ENCODE peak calls at places on chromosomes 3 and 15, in nine cellular contexts. One of them, this sample, is unnamed. For H3K27me3 and H3K36me3, the result is how much of the 10 kb centered on the place peaks cover.

GRCh38 chr3:72487946-72488735 is 360.1 kb downstream of the SHQ1 start:
- DNase-seq in ascending aorta: no peak
- DNase-seq in CD4-positive, CD25-positive, alpha-beta regulatory T cell: no peak
- DNase-seq in upper lobe of right lung: no peak
- DNase-seq in astrocyte: peak
- DNase-seq in neuronal stem cell: no peak
- DNase-seq in kidney epithelial cell: no peak
- DNase-seq in breast epithelium: no peak
- DNase-seq in endodermal cell: no peak
- DNase-seq in this sample: no peak

GRCh38 chr3:53375019-53375418 is 27.7 kb upstream of the DCP1A start:
- DNase-seq in ascending aorta: no peak
- DNase-seq in CD4-positive, CD25-positive, alpha-beta regulatory T cell: peak
- DNase-seq in upper lobe of right lung: peak
- DNase-seq in astrocyte: no peak
- DNase-seq in neuronal stem cell: peak
- DNase-seq in kidney epithelial cell: no peak
- DNase-seq in breast epithelium: peak
- DNase-seq in endodermal cell: peak
- DNase-seq in this sample: peak

GRCh38 chr3:116444099-116444700 is 1.1 kb downstream of the LSAMP start:
- DNase-seq in ascending aorta: no peak
- DNase-seq in CD4-positive, CD25-positive, alpha-beta regulatory T cell: no peak
- DNase-seq in upper lobe of right lung: no peak
- DNase-seq in astrocyte: peak
- DNase-seq in neuronal stem cell: no peak
- DNase-seq in kidney epithelial cell: no peak
- DNase-seq in breast epithelium: no peak
- DNase-seq in endodermal cell: no peak
- DNase-seq in this sample: no peak

GRCh38 chr3:185175370-185175987 is 22.6 kb upstream of the C3orf70 start:
- DNase-seq in ascending aorta: no peak
- DNase-seq in CD4-positive, CD25-positive, alpha-beta regulatory T cell: no peak
- DNase-seq in upper lobe of right lung: no peak
- DNase-seq in astrocyte: no peak
- DNase-seq in neuronal stem cell: no peak
- DNase-seq in kidney epithelial cell: no peak
- DNase-seq in breast epithelium: no peak
- DNase-seq in endodermal cell: peak
- DNase-seq in this sample: peak

GRCh38 chr3:65439641-65440040 is 599.1 kb downstream of the MAGI1 start:
- DNase-seq in ascending aorta: no peak
- DNase-seq in CD4-positive, CD25-positive, alpha-beta regulatory T cell: no peak
- DNase-seq in upper lobe of right lung: no peak
- DNase-seq in astrocyte: peak
- DNase-seq in neuronal stem cell: peak
- DNase-seq in kidney epithelial cell: peak
- DNase-seq in breast epithelium: peak
- DNase-seq in endodermal cell: peak
- DNase-seq in this sample: peak

GRCh38 chr3:99172736-99173657 is 271.5 kb upstream of the DCBLD2 start:
- DNase-seq in ascending aorta: no peak
- DNase-seq in CD4-positive, CD25-positive, alpha-beta regulatory T cell: peak
- DNase-seq in upper lobe of right lung: peak
- DNase-seq in astrocyte: peak
- DNase-seq in neuronal stem cell: peak
- DNase-seq in kidney epithelial cell: peak
- DNase-seq in breast epithelium: no peak
- DNase-seq in endodermal cell: peak
- DNase-seq in this sample: peak

GRCh38 chr3:138234401-138235179 is 47.5 kb downstream of the ARMC8 start:
- DNase-seq in ascending aorta: no peak
- DNase-seq in CD4-positive, CD25-positive, alpha-beta regulatory T cell: peak
- DNase-seq in upper lobe of right lung: no peak
- DNase-seq in astrocyte: peak
- DNase-seq in neuronal stem cell: no peak
- DNase-seq in kidney epithelial cell: no peak
- DNase-seq in breast epithelium: no peak
- DNase-seq in endodermal cell: no peak
- DNase-seq in this sample: no peak

GRCh38 chr3:129633751-129634481 is 27.4 kb upstream of the PLXND1 start:
- DNase-seq in ascending aorta: no peak
- DNase-seq in CD4-positive, CD25-positive, alpha-beta regulatory T cell: no peak
- DNase-seq in upper lobe of right lung: no peak
- DNase-seq in astrocyte: no peak
- DNase-seq in neuronal stem cell: no peak
- DNase-seq in kidney epithelial cell: no peak
- DNase-seq in breast epithelium: no peak
- DNase-seq in endodermal cell: peak
- DNase-seq in this sample: no peak

GRCh38 chr3:140160553-140160952 is 225.6 kb downstream of the CLSTN2 start:
- DNase-seq in ascending aorta: no peak
- DNase-seq in CD4-positive, CD25-positive, alpha-beta regulatory T cell: no peak
- DNase-seq in upper lobe of right lung: no peak
- DNase-seq in astrocyte: no peak
- DNase-seq in neuronal stem cell: no peak
- DNase-seq in kidney epithelial cell: no peak
- DNase-seq in breast epithelium: no peak
- DNase-seq in endodermal cell: no peak
- DNase-seq in this sample: no peak

DNA sequence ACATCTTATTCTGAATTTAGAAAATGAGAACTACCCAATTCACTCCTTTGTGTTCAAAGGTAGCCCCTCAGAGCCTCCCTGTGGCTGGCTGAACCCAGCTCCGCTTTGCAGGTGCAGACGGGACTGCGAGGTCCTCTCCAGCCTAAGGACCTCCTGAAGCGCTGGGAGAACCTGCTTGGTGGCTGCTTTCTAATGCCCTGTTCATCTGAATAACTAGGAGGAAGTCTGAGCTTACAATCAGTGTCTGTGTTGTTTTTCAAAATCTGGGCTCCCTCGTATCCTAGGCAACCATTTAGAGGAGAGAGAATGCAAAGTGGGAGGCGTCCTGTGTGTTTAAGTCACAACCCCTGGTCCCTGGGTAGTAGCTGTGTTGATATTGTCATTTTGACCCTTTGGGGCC is 99.8 kb downstream of the GABRG3 start:
- DNase-seq in ascending aorta: no peak
- DNase-seq in CD4-positive, CD25-positive, alpha-beta regulatory T cell: no peak
- DNase-seq in upper lobe of right lung: no peak
- DNase-seq in astrocyte: no peak
- DNase-seq in neuronal stem cell: no peak
- DNase-seq in kidney epithelial cell: no peak
- DNase-seq in breast epithelium: no peak
- DNase-seq in endodermal cell: no peak
- DNase-seq in this sample: no peak
- H3K27me3 ChIP-seq in ascending aorta: under half
- H3K27me3 ChIP-seq in CD4-positive, CD25-positive, alpha-beta regulatory T cell: under half
- H3K27me3 ChIP-seq in upper lobe of right lung: under half
- H3K27me3 ChIP-seq in astrocyte: under half
- H3K27me3 ChIP-seq in neuronal stem cell: under half
- H3K27me3 ChIP-seq in kidney epithelial cell: under half
- H3K27me3 ChIP-seq in breast epithelium: under half
- H3K27me3 ChIP-seq in endodermal cell: under half
- H3K27me3 ChIP-seq in this sample: under half

GRCh38 chr3:154473769-154474168 is 43.8 kb upstream of the GPR149 start:
- DNase-seq in ascending aorta: no peak
- DNase-seq in CD4-positive, CD25-positive, alpha-beta regulatory T cell: no peak
- DNase-seq in upper lobe of right lung: no peak
- DNase-seq in astrocyte: no peak
- DNase-seq in neuronal stem cell: no peak
- DNase-seq in kidney epithelial cell: no peak
- DNase-seq in breast epithelium: no peak
- DNase-seq in endodermal cell: no peak
- DNase-seq in this sample: no peak
- H3K36me3 ChIP-seq in ascending aorta: under half
- H3K36me3 ChIP-seq in CD4-positive, CD25-positive, alpha-beta regulatory T cell: under half
- H3K36me3 ChIP-seq in upper lobe of right lung: under half
- H3K36me3 ChIP-seq in astrocyte: under half
- H3K36me3 ChIP-seq in neuronal stem cell: under half
- H3K36me3 ChIP-seq in kidney epithelial cell: under half
- H3K36me3 ChIP-seq in breast epithelium: under half
- H3K36me3 ChIP-seq in endodermal cell: under half
- H3K36me3 ChIP-seq in this sample: under half

GRCh38 chr15:68427366-68427765 is 4.6 kb downstream of the ITGA11 start:
- DNase-seq in ascending aorta: no peak
- DNase-seq in CD4-positive, CD25-positive, alpha-beta regulatory T cell: no peak
- DNase-seq in upper lobe of right lung: no peak
- DNase-seq in astrocyte: peak
- DNase-seq in neuronal stem cell: no peak
- DNase-seq in kidney epithelial cell: no peak
- DNase-seq in breast epithelium: no peak
- DNase-seq in endodermal cell: peak
- DNase-seq in this sample: no peak

GRCh38 chr15:68430471-68431036 is 1.4 kb downstream of the ITGA11 start:
- DNase-seq in ascending aorta: no peak
- DNase-seq in CD4-positive, CD25-positive, alpha-beta regulatory T cell: no peak
- DNase-seq in upper lobe of right lung: no peak
- DNase-seq in astrocyte: no peak
- DNase-seq in neuronal stem cell: no peak
- DNase-seq in kidney epithelial cell: no peak
- DNase-seq in breast epithelium: no peak
- DNase-seq in endodermal cell: peak
- DNase-seq in this sample: no peak

GRCh38 chr15:68427961-68428360 is 4.0 kb downstream of the ITGA11 start:
- DNase-seq in ascending aorta: no peak
- DNase-seq in CD4-positive, CD25-positive, alpha-beta regulatory T cell: no peak
- DNase-seq in upper lobe of right lung: no peak
- DNase-seq in astrocyte: no peak
- DNase-seq in neuronal stem cell: no peak
- DNase-seq in kidney epithelial cell: no peak
- DNase-seq in breast epithelium: no peak
- DNase-seq in endodermal cell: peak
- DNase-seq in this sample: no peak

GRCh38 chr15:68429691-68430470 is 2.1 kb downstream of the ITGA11 start:
- DNase-seq in ascending aorta: no peak
- DNase-seq in CD4-positive, CD25-positive, alpha-beta regulatory T cell: no peak
- DNase-seq in upper lobe of right lung: no peak
- DNase-seq in astrocyte: peak
- DNase-seq in neuronal stem cell: no peak
- DNase-seq in kidney epithelial cell: no peak
- DNase-seq in breast epithelium: no peak
- DNase-seq in endodermal cell: peak
- DNase-seq in this sample: no peak

DNA sequence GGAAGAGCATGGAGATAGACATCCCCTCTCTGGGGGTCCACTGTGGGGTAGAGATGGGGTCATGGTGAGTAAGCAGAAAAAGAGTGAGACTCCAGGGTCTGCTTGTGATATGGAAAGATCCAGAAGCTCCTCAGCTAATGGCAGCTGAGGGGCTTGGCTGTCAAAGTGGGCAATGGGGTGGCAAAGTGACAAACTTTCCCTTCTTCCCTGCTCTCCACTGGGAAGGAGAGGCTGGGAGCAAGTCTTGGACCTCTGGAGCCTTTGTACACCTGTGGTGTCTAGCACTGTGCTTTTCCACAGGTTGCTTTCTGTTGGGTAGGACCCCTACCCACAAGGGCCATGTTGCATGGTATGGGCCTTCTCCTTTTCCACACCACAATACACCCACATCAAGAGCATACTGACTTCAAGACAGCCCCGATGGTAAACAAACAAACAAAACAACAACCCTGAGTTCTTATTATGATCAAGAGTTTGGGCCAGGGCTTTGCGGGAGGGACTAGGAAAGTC is 3.5 kb downstream of the ITGA11 start:
- DNase-seq in ascending aorta: no peak
- DNase-seq in CD4-positive, CD25-positive, alpha-beta regulatory T cell: no peak
- DNase-seq in upper lobe of right lung: no peak
- DNase-seq in astrocyte: no peak
- DNase-seq in neuronal stem cell: no peak
- DNase-seq in kidney epithelial cell: no peak
- DNase-seq in breast epithelium: no peak
- DNase-seq in endodermal cell: peak
- DNase-seq in this sample: no peak
- H3K27me3 ChIP-seq in ascending aorta: under half
- H3K27me3 ChIP-seq in CD4-positive, CD25-positive, alpha-beta regulatory T cell: under half
- H3K27me3 ChIP-seq in upper lobe of right lung: under half
- H3K27me3 ChIP-seq in astrocyte: under half
- H3K27me3 ChIP-seq in neuronal stem cell: half or more
- H3K27me3 ChIP-seq in kidney epithelial cell: under half
- H3K27me3 ChIP-seq in breast epithelium: under half
- H3K27me3 ChIP-seq in endodermal cell: half or more
- H3K27me3 ChIP-seq in this sample: under half

GRCh38 chr3:11413071-11413470 is 140.9 kb downstream of the ATG7 start:
- DNase-seq in ascending aorta: no peak
- DNase-seq in CD4-positive, CD25-positive, alpha-beta regulatory T cell: no peak
- DNase-seq in upper lobe of right lung: no peak
- DNase-seq in astrocyte: no peak
- DNase-seq in neuronal stem cell: no peak
- DNase-seq in kidney epithelial cell: no peak
- DNase-seq in breast epithelium: no peak
- DNase-seq in endodermal cell: no peak
- DNase-seq in this sample: no peak
- H3K36me3 ChIP-seq in ascending aorta: under half
- H3K36me3 ChIP-seq in CD4-positive, CD25-positive, alpha-beta regulatory T cell: under half
- H3K36me3 ChIP-seq in upper lobe of right lung: under half
- H3K36me3 ChIP-seq in astrocyte: under half
- H3K36me3 ChIP-seq in neuronal stem cell: under half
- H3K36me3 ChIP-seq in kidney epithelial cell: under half
- H3K36me3 ChIP-seq in breast epithelium: under half
- H3K36me3 ChIP-seq in endodermal cell: under half
- H3K36me3 ChIP-seq in this sample: under half

GRCh38 chr15:67821784-67822451 is 3.4 kb upstream of the SKOR1 start:
- DNase-seq in ascending aorta: no peak
- DNase-seq in CD4-positive, CD25-positive, alpha-beta regulatory T cell: no peak
- DNase-seq in upper lobe of right lung: no peak
- DNase-seq in astrocyte: no peak
- DNase-seq in neuronal stem cell: no peak
- DNase-seq in kidney epithelial cell: no peak
- DNase-seq in breast epithelium: no peak
- DNase-seq in endodermal cell: peak
- DNase-seq in this sample: no peak
- H3K27me3 ChIP-seq in ascending aorta: under half
- H3K27me3 ChIP-seq in CD4-positive, CD25-positive, alpha-beta regulatory T cell: under half
- H3K27me3 ChIP-seq in upper lobe of right lung: half or more
- H3K27me3 ChIP-seq in astrocyte: half or more
- H3K27me3 ChIP-seq in neuronal stem cell: half or more
- H3K27me3 ChIP-seq in kidney epithelial cell: half or more
- H3K27me3 ChIP-seq in breast epithelium: under half
- H3K27me3 ChIP-seq in endodermal cell: half or more
- H3K27me3 ChIP-seq in this sample: under half

This sample was measured in Karpas-422.